ENCODE peak calls at places on chromosomes 4 and X, in seven cellular contexts. I is kidney tubule cell; N is psoas muscle; R is stimulated activated CD4-positive, alpha-beta T cell treated with anti-CD3 and anti-CD28 coated beads, Interleukin-1b, Interleukin-23, amount 100 ng/mL, for 48 hours; F is ecto neural progenitor cell; Z is RWPE1; K is aorta. U is an unnamed sample.

GRCh38 chr4:53620956-53621355 is 29.7 kb upstream of the LNX1 start:
- DNase-seq in I (peak), N (no peak), R (no peak), F (no peak), Z (no peak), K (no peak), U (peak)

GRCh38 chrX:44619039-44619438 is 76.4 kb upstream of the FUNDC1 start:
- DNase-seq in I (no peak), N (no peak), R (no peak), F (no peak), Z (no peak), K (no peak), U (no peak)

GRCh38 chrX:134999469-134999868 is 8.7 kb downstream of the SMIM10 start:
- DNase-seq in I (peak), N (no peak), R (no peak), F (no peak), Z (peak), K (no peak), U (peak)

GRCh38 chr4:154366956-154367355 is 124.6 kb downstream of the DCHS2 start:
- DNase-seq in I (no peak), N (no peak), R (no peak), F (no peak), Z (no peak), K (no peak), U (no peak)

GRCh38 chr4:40264497-40264896 is 67.7 kb downstream of the RHOH start:
- DNase-seq in I (peak), N (no peak), R (no peak), F (no peak), Z (no peak), K (no peak), U (peak)

GRCh38 chr4:85610450-85610849 is 135.5 kb downstream of the ARHGAP24 start:
- DNase-seq in I (no peak), N (no peak), R (no peak), F (no peak), Z (no peak), K (no peak), U (no peak)

GRCh38 chr4:8175686-8176085 is 17.1 kb upstream of the ABLIM2 start:
- DNase-seq in I (no peak), N (no peak), R (no peak), F (no peak), Z (no peak), K (no peak), U (no peak)

GRCh38 chrX:42273387-42273786 is 350.0 kb upstream of the CASK start:
- DNase-seq in I (no peak), N (no peak), R (no peak), F (no peak), Z (no peak), K (no peak), U (no peak)

GRCh38 chr4:85398276-85398675 is 76.7 kb upstream of the ARHGAP24 start:
- DNase-seq in I (no peak), N (no peak), R (no peak), F (no peak), Z (no peak), K (no peak), U (no peak)

GRCh38 chr4:153448003-153448731 is 18.0 kb upstream of the TMEM131L start:
- DNase-seq in I (no peak), N (no peak), R (no peak), F (no peak), Z (no peak), K (no peak), U (no peak)

GRCh38 chr4:181821039-181822004 is 421.9 kb upstream of the TENM3 start:
- DNase-seq in I (peak), N (no peak), R (no peak), F (no peak), Z (peak), K (no peak), U (no peak)

U was measured in Caco-2.